ENCODE peak calls at places on chromosomes 7 and 10, in four cellular contexts. One of them, this sample, is unnamed. For H3K36me3, the result is how much of the 10 kb centered on the place peaks cover.

GRCh38 chr7:116216956-116217570 is 6.7 kb downstream of the TES start:
- DNase-seq in HepG2: no peak
- DNase-seq in H1: no peak
- DNase-seq in K562: no peak
- DNase-seq in this sample: no peak

GRCh38 chr7:43779032-43779812 is 20.7 kb downstream of the BLVRA start:
- DNase-seq in K562: peak
- DNase-seq in H1: no peak
- DNase-seq in HepG2: no peak
- DNase-seq in this sample: no peak

GRCh38 chr7:24729365-24730017 is 27.8 kb downstream of the GSDME start:
- DNase-seq in H1: no peak
- DNase-seq in HepG2: no peak
- DNase-seq in K562: no peak
- DNase-seq in this sample: no peak

GRCh38 chr10:38228394-38228793 is 134.3 kb downstream of the ZNF37A start:
- DNase-seq in HepG2: no peak
- DNase-seq in K562: no peak
- DNase-seq in H1: no peak
- DNase-seq in this sample: no peak

GRCh38 chr10:80421369-80422220 is 13.2 kb downstream of the PRXL2A start:
- DNase-seq in H1: no peak
- DNase-seq in K562: no peak
- DNase-seq in HepG2: no peak
- DNase-seq in this sample: no peak

GRCh38 chr7:20745716-20746115 is 41.0 kb downstream of the SP8 start:
- DNase-seq in H1: peak
- DNase-seq in HepG2: no peak
- DNase-seq in K562: no peak
- DNase-seq in this sample: peak

GRCh38 chr10:19168584-19168983 is 120.0 kb downstream of the MALRD1 start:
- DNase-seq in HepG2: peak
- DNase-seq in H1: peak
- DNase-seq in K562: no peak
- DNase-seq in this sample: peak

GRCh38 chr10:7408494-7409044 is 2.3 kb downstream of the SFMBT2 start:
- DNase-seq in H1: peak
- DNase-seq in K562: peak
- DNase-seq in HepG2: no peak
- DNase-seq in this sample: peak

GRCh38 chr10:98472171-98472570 is 25.4 kb upstream of the HPS1 start:
- DNase-seq in HepG2: no peak
- DNase-seq in H1: no peak
- DNase-seq in K562: no peak
- DNase-seq in this sample: peak

GRCh38 chr7:101669307-101669706 is 40.2 kb upstream of the MYL10 start:
- DNase-seq in H1: no peak
- DNase-seq in HepG2: no peak
- DNase-seq in K562: peak
- DNase-seq in this sample: peak

GRCh38 chr10:35890061-35890969 is 248.2 kb upstream of the FZD8 start:
- DNase-seq in K562: no peak
- DNase-seq in HepG2: no peak
- DNase-seq in H1: no peak
- DNase-seq in this sample: no peak

GRCh38 chr10:3893102-3893473 is 108.1 kb upstream of the KLF6 start:
- DNase-seq in K562: no peak
- DNase-seq in H1: no peak
- DNase-seq in HepG2: no peak
- DNase-seq in this sample: no peak

GRCh38 chr7:148964510-148965267 is 63.6 kb downstream of the PDIA4 start:
- DNase-seq in H1: no peak
- DNase-seq in K562: peak
- DNase-seq in HepG2: no peak
- DNase-seq in this sample: no peak

GRCh38 chr7:54161621-54162020 is 380.6 kb upstream of the VSTM2A start:
- DNase-seq in K562: no peak
- DNase-seq in H1: no peak
- DNase-seq in HepG2: no peak
- DNase-seq in this sample: no peak

GRCh38 chr7:47520408-47520807 is 61.5 kb downstream of the TNS3 start:
- DNase-seq in HepG2: peak
- DNase-seq in K562: no peak
- DNase-seq in H1: no peak
- DNase-seq in this sample: no peak

GRCh38 chr7:70693300-70693689 is 438.6 kb upstream of the GALNT17 start:
- DNase-seq in H1: no peak
- DNase-seq in K562: no peak
- DNase-seq in HepG2: no peak
- DNase-seq in this sample: no peak

GRCh38 chr7:93949468-93949867 is 27.9 kb downstream of the GNG11 start:
- DNase-seq in H1: no peak
- DNase-seq in K562: no peak
- DNase-seq in HepG2: no peak
- DNase-seq in this sample: no peak

GRCh38 chr7:974820-975681 is at the start of gene COX19:
- DNase-seq in H1: peak
- DNase-seq in HepG2: peak
- DNase-seq in K562: peak
- DNase-seq in this sample: peak

GRCh38 chr7:140924019-140924820 is 509 bp downstream of the BRAF start:
- DNase-seq in H1: peak
- DNase-seq in K562: peak
- DNase-seq in HepG2: peak
- DNase-seq in this sample: peak

GRCh38 chr10:93701903-93702277 is 502 bp downstream of the FRA10AC1 start:
- DNase-seq in K562: peak
- DNase-seq in H1: no peak
- DNase-seq in HepG2: peak
- DNase-seq in this sample: peak

GRCh38 chr10:118569241-118569881 is 26.1 kb downstream of the PRLHR start:
- DNase-seq in H1: no peak
- DNase-seq in HepG2: no peak
- DNase-seq in K562: no peak
- DNase-seq in this sample: no peak

GRCh38 chr10:6912424-6912823 is 332.3 kb upstream of the PRKCQ start:
- DNase-seq in K562: no peak
- DNase-seq in HepG2: no peak
- DNase-seq in H1: no peak
- DNase-seq in this sample: no peak

GRCh38 chr10:132678436-132679216 is 107.3 kb downstream of the NKX6-2 start:
- DNase-seq in K562: no peak
- DNase-seq in H1: no peak
- DNase-seq in HepG2: no peak
- DNase-seq in this sample: no peak

GRCh38 chr7:34060548-34060947 is 155.2 kb downstream of the BMPER start:
- DNase-seq in H1: no peak
- DNase-seq in HepG2: no peak
- DNase-seq in K562: no peak
- DNase-seq in this sample: no peak

GRCh38 chr10:4353964-4354363 is 472.0 kb upstream of the AKR1E2 start:
- DNase-seq in K562: no peak
- DNase-seq in HepG2: no peak
- DNase-seq in H1: no peak
- DNase-seq in this sample: no peak

GRCh38 chr10:43409385-43410109 is 561 bp upstream of the HNRNPF start:
- DNase-seq in H1: no peak
- DNase-seq in HepG2: no peak
- DNase-seq in K562: no peak
- DNase-seq in this sample: no peak

GRCh38 chr7:107080099-107080505 is 35.6 kb downstream of the PRKAR2B start:
- DNase-seq in K562: no peak
- DNase-seq in H1: no peak
- DNase-seq in HepG2: no peak
- DNase-seq in this sample: no peak

GRCh38 chr7:107076781-107077698 is 32.5 kb downstream of the PRKAR2B start:
- DNase-seq in K562: peak
- DNase-seq in HepG2: no peak
- DNase-seq in H1: no peak
- DNase-seq in this sample: no peak

GRCh38 chr7:107077699-107078516 is 33.4 kb downstream of the PRKAR2B start:
- DNase-seq in HepG2: no peak
- DNase-seq in K562: peak
- DNase-seq in H1: no peak
- DNase-seq in this sample: no peak

GRCh38 chr7:107079212-107079940 is 34.9 kb downstream of the PRKAR2B start:
- DNase-seq in H1: no peak
- DNase-seq in HepG2: no peak
- DNase-seq in K562: peak
- DNase-seq in this sample: no peak

DNA sequence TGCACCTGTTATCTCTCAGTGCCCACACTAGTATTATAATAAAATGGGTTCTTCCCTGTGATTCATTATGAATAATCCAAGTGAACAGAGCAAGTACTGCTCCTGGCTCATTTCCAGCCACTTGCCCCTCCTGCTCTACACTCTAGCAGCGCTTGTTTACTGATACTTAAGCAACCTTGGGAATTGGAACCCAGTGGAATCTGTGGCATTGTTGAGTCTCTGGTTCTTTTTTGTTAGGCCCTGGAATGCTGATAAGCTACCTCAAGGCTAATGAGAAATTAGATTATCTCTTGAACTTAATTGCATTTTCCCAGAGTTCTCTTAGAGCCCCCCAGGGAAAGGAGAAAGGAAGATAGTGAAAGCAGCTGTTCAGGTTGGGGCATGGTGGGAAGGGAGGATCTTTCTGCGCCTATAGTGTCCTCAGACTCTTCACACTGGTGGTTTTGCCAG is 34.0 kb downstream of the PRKAR2B start:
- DNase-seq in K562: peak
- DNase-seq in H1: no peak
- DNase-seq in HepG2: no peak
- DNase-seq in this sample: no peak
- TF ChIP-seq CREB1 in K562: no peak
- TF ChIP-seq CREB1 in H1: no peak
- TF ChIP-seq CREB1 in HepG2: no peak
- TF ChIP-seq CREB1 in this sample: no peak

GRCh38 chr7:5343893-5344292 is 61.1 kb downstream of the SLC29A4 start:
- DNase-seq in H1: no peak
- DNase-seq in K562: no peak
- DNase-seq in HepG2: no peak
- DNase-seq in this sample: no peak

GRCh38 chr7:5348134-5349004 is 65.6 kb downstream of the SLC29A4 start:
- DNase-seq in HepG2: no peak
- DNase-seq in H1: no peak
- DNase-seq in K562: no peak
- DNase-seq in this sample: peak

GRCh38 chr7:5345171-5345570 is 62.4 kb downstream of the SLC29A4 start:
- DNase-seq in HepG2: no peak
- DNase-seq in H1: no peak
- DNase-seq in K562: no peak
- DNase-seq in this sample: no peak

GRCh38 chr7:5345671-5346070 is 62.9 kb downstream of the SLC29A4 start:
- DNase-seq in H1: no peak
- DNase-seq in HepG2: no peak
- DNase-seq in K562: no peak
- DNase-seq in this sample: no peak

DNA sequence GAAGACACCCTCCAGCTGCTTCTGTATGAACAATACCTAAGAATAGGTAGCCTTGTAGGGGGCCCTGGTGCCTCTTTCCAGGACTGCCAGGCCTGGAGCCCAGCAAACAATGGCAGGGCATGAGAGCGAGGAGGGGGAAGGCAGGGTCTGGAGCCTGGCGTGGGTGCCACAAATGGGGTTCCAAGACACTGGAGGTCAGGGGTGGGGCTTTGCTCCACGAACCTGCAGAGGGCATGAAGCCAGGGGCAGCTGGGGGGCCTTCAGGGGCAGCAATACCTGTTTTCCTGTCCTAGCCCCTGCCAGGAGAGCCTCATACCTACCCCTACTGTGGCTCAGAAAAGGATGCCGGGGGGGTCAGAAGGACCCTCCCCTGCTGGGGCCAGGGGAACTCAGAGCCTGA is 61.6 kb downstream of the SLC29A4 start:
- DNase-seq in H1: no peak
- DNase-seq in K562: no peak
- DNase-seq in HepG2: no peak
- DNase-seq in this sample: no peak
- H3K36me3 ChIP-seq in H1: under half
- H3K36me3 ChIP-seq in K562: under half
- H3K36me3 ChIP-seq in HepG2: under half
- H3K36me3 ChIP-seq in this sample: under half

GRCh38 chr7:120190109-120190508 is 82.9 kb upstream of the KCND2 start:
- DNase-seq in H1: no peak
- DNase-seq in HepG2: no peak
- DNase-seq in K562: no peak
- DNase-seq in this sample: peak

GRCh38 chr7:120185940-120186682 is 86.9 kb upstream of the KCND2 start:
- DNase-seq in H1: no peak
- DNase-seq in K562: no peak
- DNase-seq in HepG2: no peak
- DNase-seq in this sample: no peak

GRCh38 chr7:120189623-120190022 is 83.4 kb upstream of the KCND2 start:
- DNase-seq in H1: no peak
- DNase-seq in K562: no peak
- DNase-seq in HepG2: no peak
- DNase-seq in this sample: no peak

GRCh38 chr7:120186688-120187087 is 86.3 kb upstream of the KCND2 start:
- DNase-seq in H1: no peak
- DNase-seq in K562: no peak
- DNase-seq in HepG2: no peak
- DNase-seq in this sample: no peak

DNA sequence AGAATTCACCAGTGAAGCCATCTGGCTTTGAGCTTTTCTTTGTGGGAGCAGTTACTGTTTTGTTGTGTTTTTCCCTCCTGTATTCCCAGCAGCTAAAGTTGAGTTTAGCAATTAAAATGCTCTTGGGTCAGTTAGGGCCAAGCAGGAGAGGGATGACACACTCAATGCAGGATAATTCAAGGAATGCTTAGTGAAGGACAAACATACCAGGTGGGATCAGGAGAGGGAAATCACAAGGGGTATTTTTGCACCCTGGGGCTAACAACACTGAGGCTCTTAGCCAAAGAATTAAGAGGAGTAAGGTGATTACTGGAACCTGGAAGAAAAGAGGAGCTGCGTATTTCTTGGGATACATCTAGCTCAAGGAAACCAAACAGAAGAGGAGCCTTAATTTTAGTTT is 82.4 kb upstream of the KCND2 start:
- DNase-seq in HepG2: no peak
- DNase-seq in K562: no peak
- DNase-seq in H1: no peak
- DNase-seq in this sample: peak
- TF ChIP-seq CREB1 in HepG2: no peak
- TF ChIP-seq CREB1 in K562: no peak
- TF ChIP-seq CREB1 in H1: no peak
- TF ChIP-seq CREB1 in this sample: no peak

GRCh38 chr7:128399991-128400390 is 9.8 kb downstream of the IMPDH1 start:
- DNase-seq in HepG2: no peak
- DNase-seq in K562: no peak
- DNase-seq in H1: no peak
- DNase-seq in this sample: no peak
- H3K36me3 ChIP-seq in HepG2: under half
- H3K36me3 ChIP-seq in K562: half or more
- H3K36me3 ChIP-seq in H1: under half
- H3K36me3 ChIP-seq in this sample: under half

This sample was measured in GM23338.